ENCODE peak calls at places on chromosomes 3 and 15, in ten cellular contexts. G is dorsolateral prefrontal cortex, X is thyroid gland, Q is MM.1S, E is spleen, L is fibroblast of pulmonary artery, U is tibial nerve, F is astrocyte of the cerebellum, O is thoracic aorta, S is mesothelial cell of epicardium. Y is an unnamed sample.

GRCh38 chr3:14520149-14520548 is 20.0 kb downstream of the GRIP2 start:
- DNase-seq in G (peak), X (no peak), O (no peak), Q (no peak), L (no peak), F (no peak), S (no peak), E (no peak), U (no peak), Y (no peak)

GRCh38 chr3:195450731-195451229 is 8.0 kb upstream of the ACAP2 start:
- DNase-seq in X (peak), G (no peak), S (no peak), U (peak), L (peak), O (no peak), Q (peak), F (no peak), E (no peak), Y (no peak)

GRCh38 chr3:18302517-18302916 is 122.6 kb downstream of the SATB1 start:
- DNase-seq in G (no peak), O (no peak), S (no peak), X (no peak), F (no peak), E (no peak), L (peak), U (no peak), Q (no peak), Y (no peak)

GRCh38 chr3:15120986-15121385 is 22.0 kb upstream of the RBSN start:
- DNase-seq in S (no peak), L (no peak), U (no peak), F (no peak), E (no peak), Q (peak), O (no peak), G (no peak), X (no peak), Y (no peak)

GRCh38 chr3:120425877-120426276 is 24.9 kb downstream of the FSTL1 start:
- DNase-seq in L (peak), F (peak), G (no peak), O (no peak), U (no peak), E (no peak), S (no peak), X (peak), Q (no peak), Y (no peak)

GRCh38 chr3:128324911-128325592 is 141.6 kb downstream of the DNAJB8 start:
- DNase-seq in G (no peak), Q (no peak), S (peak), E (no peak), F (no peak), X (no peak), O (no peak), U (no peak), L (no peak), Y (no peak)

GRCh38 chr3:50333744-50334328 is 5.8 kb upstream of the TUSC2 start:
- DNase-seq in X (no peak), L (peak), U (peak), S (no peak), E (no peak), O (no peak), F (no peak), G (no peak), Q (no peak), Y (no peak)

GRCh38 chr15:71572452-71573053 is 237.8 kb upstream of the NR2E3 start:
- DNase-seq in Q (no peak), X (no peak), F (no peak), L (peak), U (no peak), O (no peak), S (no peak), G (no peak), E (no peak), Y (no peak)

GRCh38 chr3:134898315-134898714 is 103.3 kb downstream of the EPHB1 start:
- DNase-seq in G (no peak), X (no peak), S (no peak), L (no peak), U (no peak), E (no peak), Q (no peak), F (no peak), O (no peak), Y (no peak)

GRCh38 chr15:33968224-33968623 is at the start of gene CHRM5:
- DNase-seq in Q (no peak), G (no peak), E (no peak), O (no peak), L (no peak), S (no peak), U (no peak), F (no peak), X (no peak), Y (no peak)

GRCh38 chr3:132416807-132417694 is at the start of gene DNAJC13:
- DNase-seq in O (peak), F (peak), X (peak), S (peak), G (peak), E (peak), L (peak), Q (peak), U (peak), Y (peak)

GRCh38 chr3:44284949-44285348 is 43.3 kb downstream of the TOPAZ1 start:
- DNase-seq in G (no peak), L (no peak), S (no peak), X (no peak), F (no peak), Q (no peak), O (no peak), U (no peak), E (no peak), Y (no peak)

GRCh38 chr3:78066287-78066686 is 1026.4 kb downstream of the ROBO2 start:
- DNase-seq in G (no peak), E (no peak), Q (no peak), O (no peak), U (no peak), X (no peak), F (no peak), L (no peak), S (no peak), Y (no peak)

GRCh38 chr15:57873564-57874209 is 167.2 kb downstream of the POLR2M start:
- DNase-seq in X (no peak), U (no peak), S (no peak), L (peak), G (no peak), O (no peak), F (peak), Q (no peak), E (no peak), Y (no peak)

GRCh38 chr3:146152841-146153240 is 8.1 kb downstream of the PLOD2 start:
- DNase-seq in F (no peak), G (no peak), X (peak), O (no peak), Q (no peak), E (no peak), S (no peak), U (no peak), L (no peak), Y (no peak)

GRCh38 chr3:191282262-191283215 is 46.7 kb upstream of the CCDC50 start:
- DNase-seq in S (no peak), X (no peak), F (no peak), E (no peak), G (no peak), Q (no peak), U (no peak), O (no peak), L (no peak), Y (no peak)

GRCh38 chr3:49013738-49014660 is 4.4 kb downstream of the DALRD3 start:
- DNase-seq in F (no peak), E (no peak), G (no peak), S (no peak), U (no peak), Q (peak), O (no peak), L (peak), X (peak), Y (no peak)

GRCh38 chr15:41154412-41154811 is 38.3 kb upstream of the INO80 start:
- DNase-seq in Q (no peak), F (no peak), L (no peak), G (no peak), O (no peak), X (no peak), U (no peak), E (no peak), S (no peak), Y (no peak)

GRCh38 chr3:64612916-64613526 is 74.8 kb downstream of the ADAMTS9 start:
- DNase-seq in X (no peak), E (no peak), L (no peak), O (no peak), U (no peak), Q (no peak), S (no peak), F (no peak), G (no peak), Y (no peak)

GRCh38 chr3:134281912-134282658 is 31.4 kb upstream of the RYK start:
- DNase-seq in Q (no peak), U (no peak), X (no peak), L (no peak), F (no peak), G (no peak), O (no peak), S (no peak), E (no peak), Y (no peak)

GRCh38 chr3:188243124-188243795 is 89.3 kb downstream of the LPP start:
- DNase-seq in F (no peak), U (no peak), S (no peak), Q (no peak), L (no peak), E (no peak), G (no peak), O (no peak), X (no peak), Y (no peak)

GRCh38 chr15:78075490-78076230 is 1.9 kb downstream of the TBC1D2B start:
- DNase-seq in E (no peak), Q (no peak), G (no peak), O (no peak), F (peak), S (no peak), X (peak), U (peak), L (peak), Y (peak)

GRCh38 chr3:182393830-182394367 is 399.4 kb upstream of the ATP11B start:
- DNase-seq in X (no peak), S (no peak), G (no peak), E (no peak), Q (peak), L (no peak), O (no peak), F (no peak), U (no peak), Y (no peak)

GRCh38 chr3:125280966-125281365 is 68.4 kb upstream of the SLC12A8 start:
- DNase-seq in L (peak), Q (no peak), U (no peak), G (no peak), F (peak), O (no peak), X (peak), S (no peak), E (no peak), Y (no peak)

GRCh38 chr3:139758654-139759291 is 81.0 kb upstream of the NMNAT3 start:
- DNase-seq in O (no peak), L (peak), G (no peak), Q (no peak), X (no peak), F (peak), S (no peak), E (no peak), U (no peak), Y (no peak)

GRCh38 chr3:10520118-10520517 is 14.7 kb upstream of the ATP2B2 start:
- DNase-seq in F (no peak), E (peak), Q (no peak), X (no peak), L (no peak), U (no peak), S (no peak), G (no peak), O (no peak), Y (no peak)

GRCh38 chr3:183988216-183988790 is 29.4 kb downstream of the ABCC5 start:
- DNase-seq in Q (no peak), S (no peak), G (no peak), F (peak), L (peak), U (no peak), X (no peak), O (no peak), E (no peak), Y (no peak)

GRCh38 chr3:53495518-53496501 is 1.4 kb downstream of the CACNA1D start:
- DNase-seq in S (peak), O (no peak), L (no peak), X (peak), U (no peak), Q (no peak), G (peak), F (no peak), E (no peak), Y (no peak)

GRCh38 chr3:53493618-53493996 is 804 bp upstream of the CACNA1D start:
- DNase-seq in G (no peak), S (no peak), Q (no peak), U (no peak), L (no peak), F (no peak), X (no peak), E (no peak), O (no peak), Y (no peak)

GRCh38 chr3:53496984-53497383 is 2.6 kb downstream of the CACNA1D start:
- DNase-seq in G (no peak), Q (no peak), F (no peak), E (no peak), S (no peak), X (no peak), L (no peak), U (no peak), O (no peak), Y (no peak)

GRCh38 chr3:53493997-53494791 is at the start of gene CACNA1D:
- DNase-seq in X (peak), L (no peak), F (no peak), Q (peak), U (no peak), E (no peak), O (no peak), G (peak), S (peak), Y (no peak)

DNA sequence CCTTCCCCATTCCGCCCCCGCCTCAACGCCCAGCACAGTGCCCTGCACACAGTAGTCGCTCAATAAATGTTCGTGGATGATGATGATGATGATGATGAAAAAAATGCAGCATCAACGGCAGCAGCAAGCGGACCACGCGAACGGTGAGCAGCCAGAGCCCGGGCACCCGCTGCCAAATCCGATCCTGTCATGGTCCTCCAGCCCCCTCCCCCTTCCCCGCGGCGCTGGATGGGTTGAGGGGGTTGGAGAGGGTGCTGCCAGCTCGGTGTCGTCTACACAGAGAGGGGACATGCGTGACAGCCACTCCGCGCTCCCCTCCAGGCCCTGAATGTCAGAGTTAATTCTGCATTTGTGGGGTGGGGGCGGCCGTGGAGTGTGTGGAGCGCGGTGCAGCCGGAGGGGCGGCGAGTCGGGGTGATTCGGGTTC is 693 bp downstream of the CACNA1D start:
- DNase-seq in O (no peak), U (no peak), S (no peak), F (no peak), Q (no peak), E (no peak), L (no peak), G (peak), X (peak), Y (no peak)
- TF ChIP-seq CTCF in O (no peak), U (no peak), S (no peak), F (no peak), Q (no peak), E (no peak), L (no peak), G (no peak), X (no peak), Y (no peak)

DNA sequence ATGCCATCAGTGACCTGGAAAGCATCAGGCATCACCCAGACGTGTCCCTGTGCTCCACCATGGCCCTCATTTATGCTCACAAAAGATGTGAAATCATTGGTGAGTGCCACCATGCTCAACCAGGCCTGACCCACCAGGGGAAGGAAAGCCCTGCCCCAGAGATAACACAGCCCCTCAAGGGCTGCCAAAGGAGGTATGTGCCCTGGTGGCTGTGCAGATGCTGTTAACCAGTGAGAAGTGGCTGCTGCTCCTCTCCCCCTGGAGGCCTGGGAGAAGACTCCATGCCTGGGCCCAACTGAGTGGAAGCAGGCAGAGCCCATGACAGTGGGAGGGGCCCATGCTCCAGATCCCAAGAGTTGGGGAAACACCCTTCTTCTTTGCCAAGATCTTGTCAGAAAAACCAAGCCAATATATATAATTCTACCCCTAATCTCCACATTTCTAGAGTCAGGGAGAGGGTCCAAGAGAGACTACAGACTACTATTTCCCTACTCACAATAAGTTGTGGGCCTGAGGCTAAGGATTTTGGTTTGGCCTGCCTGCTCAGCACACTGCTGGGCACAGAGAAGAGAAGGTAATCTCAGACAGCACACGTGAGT is 2.7 kb downstream of the TTC21A start:
- DNase-seq in S (no peak), Q (no peak), F (no peak), O (no peak), G (no peak), U (no peak), E (no peak), X (no peak), L (no peak), Y (no peak)
- TF ChIP-seq CTCF in S (no peak), Q (no peak), F (no peak), O (no peak), G (no peak), U (no peak), E (no peak), X (no peak), L (no peak), Y (no peak)

GRCh38 chr3:158106773-158107461 is 697 bp upstream of the SHOX2 start:
- DNase-seq in F (no peak), O (no peak), S (peak), G (no peak), X (no peak), U (peak), E (peak), L (no peak), Q (peak), Y (no peak)

GRCh38 chr3:158105124-158105709 is 1.0 kb downstream of the SHOX2 start:
- DNase-seq in L (no peak), E (peak), O (no peak), G (no peak), Q (no peak), F (no peak), S (no peak), U (peak), X (no peak), Y (no peak)

GRCh38 chr3:158107508-158108095 is 1.4 kb upstream of the SHOX2 start:
- DNase-seq in L (no peak), U (no peak), E (no peak), O (no peak), Q (no peak), F (no peak), X (no peak), G (no peak), S (no peak), Y (no peak)

GRCh38 chr3:158104346-158105020 is 1.7 kb downstream of the SHOX2 start:
- DNase-seq in L (no peak), O (no peak), E (no peak), Q (no peak), S (no peak), X (no peak), G (no peak), U (no peak), F (no peak), Y (no peak)

DNA sequence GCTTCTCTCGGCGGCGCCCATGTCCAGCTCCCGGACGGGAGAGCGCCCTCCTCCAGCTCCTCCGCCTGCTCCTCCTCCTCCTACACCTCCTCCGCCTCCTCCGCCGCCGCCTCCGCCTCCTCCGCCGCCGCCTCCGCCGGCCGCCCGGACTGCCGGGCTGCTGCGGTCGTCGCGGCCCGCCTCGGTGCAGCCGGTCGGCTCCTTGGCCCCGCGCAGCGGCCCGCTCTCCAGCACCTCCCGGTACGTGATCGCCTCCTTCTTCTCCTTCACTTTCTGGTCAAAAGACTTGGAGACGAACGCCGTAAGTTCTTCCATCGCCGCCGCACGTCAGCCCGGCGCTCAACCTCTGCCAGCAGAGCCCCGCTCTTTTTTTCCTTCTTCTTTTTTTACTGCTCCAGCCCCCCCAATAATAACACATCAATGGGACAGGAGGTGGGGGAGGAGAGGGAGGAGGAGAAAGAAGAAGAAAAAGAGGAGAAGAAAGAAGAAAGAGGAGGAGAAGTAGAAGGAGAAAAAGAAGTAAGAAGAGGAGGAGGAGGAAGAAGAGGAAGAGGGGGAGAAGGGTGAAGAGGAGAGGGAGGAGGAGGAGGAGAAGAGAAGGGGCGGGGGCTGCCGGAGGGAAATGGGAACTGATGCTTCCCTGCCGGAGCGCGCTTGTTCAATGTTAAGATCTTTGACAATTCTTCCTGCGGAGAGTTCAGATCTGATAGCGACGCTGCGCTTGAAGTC is at the start of gene SHOX2:
- DNase-seq in G (no peak), Q (peak), U (peak), L (peak), E (peak), O (no peak), X (no peak), F (no peak), S (peak), Y (no peak)
- TF ChIP-seq CTCF in G (no peak), Q (no peak), U (no peak), L (no peak), E (no peak), O (no peak), X (no peak), F (no peak), S (no peak), Y (no peak)

GRCh38 chr15:75451202-75451673 is 252 bp downstream of the SIN3A start:
- DNase-seq in S (no peak), O (no peak), Q (no peak), U (no peak), F (no peak), L (no peak), X (no peak), E (peak), G (no peak), Y (peak)

GRCh38 chr15:75452364-75452967 is 976 bp upstream of the SIN3A start:
- DNase-seq in F (peak), L (peak), E (peak), X (peak), Q (peak), U (peak), S (peak), O (peak), G (peak), Y (peak)

GRCh38 chr15:75450307-75451201 is 936 bp downstream of the SIN3A start:
- DNase-seq in E (peak), G (peak), U (peak), O (peak), S (peak), L (peak), Q (peak), X (peak), F (peak), Y (peak)

GRCh38 chr15:75452968-75453702 is 1.6 kb upstream of the SIN3A start:
- DNase-seq in F (no peak), S (peak), X (peak), O (no peak), E (peak), G (no peak), L (peak), U (peak), Q (peak), Y (no peak)

DNA sequence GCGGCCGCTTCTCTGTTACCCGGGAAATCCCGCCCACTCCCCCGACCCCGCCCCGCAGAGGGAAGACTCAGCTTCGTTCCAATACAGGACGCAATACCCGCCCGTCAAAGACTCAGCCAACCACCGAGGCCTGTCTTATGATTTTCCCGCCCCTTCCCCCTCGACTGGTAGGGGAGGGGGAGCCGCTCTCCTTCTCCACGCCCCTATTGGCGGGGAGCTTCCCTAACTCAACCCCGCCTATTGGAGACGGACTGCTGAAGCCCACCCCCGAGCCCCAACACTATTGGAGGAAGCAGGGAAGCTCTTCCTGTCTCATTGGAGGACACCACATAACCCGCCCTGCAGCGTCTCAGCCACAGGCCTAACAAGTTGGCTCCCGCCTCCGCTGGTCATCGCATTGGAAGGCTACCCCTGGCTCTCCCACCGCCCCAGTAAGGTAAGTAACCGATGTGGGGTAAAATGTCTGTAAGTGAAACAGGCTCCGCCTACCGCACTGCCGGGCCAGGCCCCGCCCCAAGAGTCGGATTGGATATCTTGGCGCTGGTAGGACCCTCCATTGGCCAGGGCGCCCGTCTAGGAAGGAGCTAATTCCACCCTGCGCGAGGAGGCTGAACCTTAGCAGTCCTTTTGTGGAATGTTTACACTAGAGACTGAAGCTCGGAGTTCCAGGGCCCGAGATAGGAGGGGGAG is at the start of gene SIN3A:
- DNase-seq in G (peak), E (peak), F (peak), U (peak), Q (peak), O (peak), S (peak), X (peak), L (peak), Y (peak)
- TF ChIP-seq CTCF in G (no peak), E (no peak), F (no peak), U (no peak), Q (no peak), O (no peak), S (no peak), X (no peak), L (no peak), Y (no peak)

Y was measured in omental fat pad.